ENCODE peak calls at places on chromosomes 11 and 22, in five cellular contexts. One of them, this sample, is unnamed.
A peak's percentile ranks its signal among the peaks of the same experiment; 100 is the strongest.

GRCh38 chr11:118694771-118695170 is 15.3 kb upstream of the TREH start:
- DNase-seq in A549: no peak
- DNase-seq in HT-29: no peak
- DNase-seq in NCI-H1105: no peak
- DNase-seq in head of caudate nucleus: no peak
- DNase-seq in this sample: no peak

GRCh38 chr11:36469063-36469462 is 41.0 kb downstream of the TRAF6 start:
- DNase-seq in A549: peak; percentile 16
- DNase-seq in HT-29: no peak
- DNase-seq in NCI-H1105: no peak
- DNase-seq in head of caudate nucleus: no peak
- DNase-seq in this sample: no peak

GRCh38 chr11:57778318-57779037 is 16.9 kb downstream of the CTNND1 start:
- DNase-seq in A549: peak; percentile 94
- DNase-seq in HT-29: peak; percentile 100
- DNase-seq in NCI-H1105: peak; percentile 29
- DNase-seq in head of caudate nucleus: peak; percentile 79
- DNase-seq in this sample: no peak

GRCh38 chr22:36330655-36331305 is 57.0 kb downstream of the MYH9 start:
- DNase-seq in A549: no peak
- DNase-seq in HT-29: no peak
- DNase-seq in NCI-H1105: no peak
- DNase-seq in head of caudate nucleus: no peak
- DNase-seq in this sample: no peak

GRCh38 chr22:26585104-26585790 is 4.7 kb downstream of the TPST2 start:
- DNase-seq in A549: peak; percentile 22
- DNase-seq in HT-29: no peak
- DNase-seq in NCI-H1105: no peak
- DNase-seq in head of caudate nucleus: no peak
- DNase-seq in this sample: no peak

GRCh38 chr22:39300198-39300830 is 19.1 kb downstream of the RPL3 start:
- DNase-seq in A549: no peak
- DNase-seq in HT-29: peak; percentile 28
- DNase-seq in NCI-H1105: no peak
- DNase-seq in head of caudate nucleus: no peak
- DNase-seq in this sample: no peak

GRCh38 chr11:35540526-35540925 is 15.1 kb upstream of the PAMR1 start:
- DNase-seq in A549: no peak
- DNase-seq in HT-29: no peak
- DNase-seq in NCI-H1105: no peak
- DNase-seq in head of caudate nucleus: no peak
- DNase-seq in this sample: no peak

GRCh38 chr22:45632791-45633515 is 38.7 kb upstream of the ATXN10 start:
- DNase-seq in A549: no peak
- DNase-seq in HT-29: peak; percentile 38
- DNase-seq in NCI-H1105: no peak
- DNase-seq in head of caudate nucleus: no peak
- DNase-seq in this sample: no peak

GRCh38 chr11:65262381-65262680 is 569 bp downstream of the POLA2 start:
- DNase-seq in A549: no peak
- DNase-seq in HT-29: no peak
- DNase-seq in NCI-H1105: no peak
- DNase-seq in head of caudate nucleus: no peak
- DNase-seq in this sample: no peak

GRCh38 chr22:39486951-39487825 is 14.9 kb upstream of the MIEF1 start:
- DNase-seq in A549: no peak
- DNase-seq in HT-29: no peak
- DNase-seq in NCI-H1105: no peak
- DNase-seq in head of caudate nucleus: peak; percentile 50
- DNase-seq in this sample: no peak

GRCh38 chr11:61281581-61282250 is 13.4 kb downstream of the VWCE start:
- DNase-seq in A549: peak; percentile 67
- DNase-seq in HT-29: peak; percentile 80
- DNase-seq in NCI-H1105: no peak
- DNase-seq in head of caudate nucleus: no peak
- DNase-seq in this sample: peak; percentile 63

GRCh38 chr11:69744435-69744834 is 30.7 kb downstream of the FGF4 start:
- DNase-seq in A549: peak; percentile 16
- DNase-seq in HT-29: no peak
- DNase-seq in NCI-H1105: no peak
- DNase-seq in head of caudate nucleus: no peak
- DNase-seq in this sample: no peak

GRCh38 chr11:104547996-104548661 is 350.1 kb downstream of the CASP12 start:
- DNase-seq in A549: no peak
- DNase-seq in HT-29: no peak
- DNase-seq in NCI-H1105: no peak
- DNase-seq in head of caudate nucleus: no peak
- DNase-seq in this sample: no peak

GRCh38 chr22:48883211-48883960 is 944.3 kb downstream of the BRD1 start:
- DNase-seq in A549: no peak
- DNase-seq in HT-29: no peak
- DNase-seq in NCI-H1105: no peak
- DNase-seq in head of caudate nucleus: no peak
- DNase-seq in this sample: no peak

GRCh38 chr22:37212174-37212906 is at the start of gene SSTR3:
- DNase-seq in A549: no peak
- DNase-seq in HT-29: no peak
- DNase-seq in NCI-H1105: peak; percentile 15
- DNase-seq in head of caudate nucleus: no peak
- DNase-seq in this sample: no peak

GRCh38 chr11:48031602-48032001 is 51.2 kb downstream of the PTPRJ start:
- DNase-seq in A549: no peak
- DNase-seq in HT-29: no peak
- DNase-seq in NCI-H1105: no peak
- DNase-seq in head of caudate nucleus: no peak
- DNase-seq in this sample: no peak

GRCh38 chr11:13294771-13295579 is 17.4 kb downstream of the BMAL1 start:
- DNase-seq in A549: no peak
- DNase-seq in HT-29: no peak
- DNase-seq in NCI-H1105: peak; percentile 84
- DNase-seq in head of caudate nucleus: no peak
- DNase-seq in this sample: no peak

GRCh38 chr11:34809191-34810106 is 106.7 kb downstream of the APIP start:
- DNase-seq in A549: no peak
- DNase-seq in HT-29: peak; percentile 55
- DNase-seq in NCI-H1105: no peak
- DNase-seq in head of caudate nucleus: no peak
- DNase-seq in this sample: no peak

GRCh38 chr22:41910599-41911291 is 4.1 kb downstream of the SHISA8 start:
- DNase-seq in A549: no peak
- DNase-seq in HT-29: no peak
- DNase-seq in NCI-H1105: no peak
- DNase-seq in head of caudate nucleus: peak; percentile 71
- DNase-seq in this sample: no peak

GRCh38 chr11:36153581-36153980 is 135.6 kb downstream of the COMMD9 start:
- DNase-seq in A549: no peak
- DNase-seq in HT-29: no peak
- DNase-seq in NCI-H1105: no peak
- DNase-seq in head of caudate nucleus: no peak
- DNase-seq in this sample: no peak

GRCh38 chr11:125387991-125388390 is 108.1 kb downstream of the FEZ1 start:
- DNase-seq in A549: no peak
- DNase-seq in HT-29: no peak
- DNase-seq in NCI-H1105: no peak
- DNase-seq in head of caudate nucleus: no peak
- DNase-seq in this sample: no peak